ENCODE peak calls at places on chromosomes 4 and X, in four cellular contexts. K is mucosa of descending colon, C is neural crest cell, R is DND-41. F is an unnamed sample.

GRCh38 chr4:17544831-17545234 is 29.9 kb downstream of the CLRN2 start:
- DNase-seq in R (no peak), C (no peak), K (no peak), F (no peak)

GRCh38 chrX:103464774-103465117 is 54.5 kb downstream of the RAB40A start:
- DNase-seq in C (peak; percentile 66), K (no peak), R (peak; percentile 70), F (peak; percentile 60)

GRCh38 chr4:142036795-142037583 is 400.6 kb downstream of the IL15 start:
- DNase-seq in K (no peak), C (no peak), R (no peak), F (peak; percentile 51)

GRCh38 chr4:40564004-40564403 is 65.7 kb downstream of the RBM47 start:
- DNase-seq in K (no peak), R (no peak), C (no peak), F (peak; percentile 67)

GRCh38 chr4:2395038-2395437 is 23.4 kb downstream of the ZFYVE28 start:
- DNase-seq in R (no peak), K (no peak), C (no peak), F (peak; percentile 11)

GRCh38 chrX:37462346-37462745 is 109.1 kb upstream of the LANCL3 start:
- DNase-seq in K (no peak), C (no peak), R (no peak), F (no peak)

GRCh38 chrX:140141444-140142029 is 176.2 kb upstream of the CXorf66 start:
- DNase-seq in K (no peak), C (peak; percentile 72), R (peak; percentile 17), F (peak; percentile 5)

GRCh38 chr4:37662861-37663390 is 23.2 kb downstream of the RELL1 start:
- DNase-seq in C (peak; percentile 18), R (no peak), K (no peak), F (no peak)

GRCh38 chrX:153687121-153688039 is at the start of gene SLC6A8:
- DNase-seq in R (peak; percentile 47), C (peak; percentile 62), K (peak; percentile 73), F (peak; percentile 46)

GRCh38 chrX:151896734-151897474 is 15.8 kb upstream of the MAGEA4 start:
- DNase-seq in R (no peak), C (no peak), K (no peak), F (peak; percentile 30)

GRCh38 chrX:153704021-153704526 is 16.3 kb downstream of the SLC6A8 start:
- DNase-seq in K (no peak), C (no peak), R (no peak), F (no peak)

GRCh38 chr4:10701702-10702460 is 17.3 kb upstream of the CLNK start:
- DNase-seq in R (no peak), C (no peak), K (no peak), F (no peak)

GRCh38 chr4:117481742-117482141 is 396.4 kb upstream of the TRAM1L1 start:
- DNase-seq in K (no peak), C (no peak), R (no peak), F (no peak)

GRCh38 chr4:608236-608635 is 17.1 kb upstream of the PDE6B start:
- DNase-seq in C (no peak), R (no peak), K (no peak), F (no peak)

GRCh38 chr4:119785963-119786362 is 157.4 kb upstream of the PDE5A start:
- DNase-seq in K (no peak), R (no peak), C (no peak), F (peak; percentile 10)

GRCh38 chr4:69875986-69876542 is 16.1 kb upstream of the SULT1E1 start:
- DNase-seq in R (no peak), K (no peak), C (no peak), F (no peak)

GRCh38 chr4:105715692-105716278 is 7.2 kb downstream of the GSTCD start:
- DNase-seq in R (no peak), K (no peak), C (no peak), F (peak; percentile 23)

GRCh38 chr4:170193496-170193895 is 103.7 kb upstream of the AADAT start:
- DNase-seq in K (no peak), C (no peak), R (no peak), F (no peak)

GRCh38 chr4:98706200-98706813 is 47.9 kb upstream of the TSPAN5 start:
- DNase-seq in K (no peak), C (no peak), R (peak; percentile 58), F (no peak)

GRCh38 chrX:147602297-147602696 is 309.4 kb upstream of the FMR1 start:
- DNase-seq in K (no peak), C (no peak), R (no peak), F (no peak)

GRCh38 chr4:122739174-122739573 is 6.7 kb downstream of the BBS12 start:
- DNase-seq in C (no peak), K (no peak), R (no peak), F (peak; percentile 84)

GRCh38 chr4:10011277-10011676 is 10.0 kb downstream of the SLC2A9 start:
- DNase-seq in C (no peak), R (no peak), K (no peak), F (no peak)

GRCh38 chr4:185654965-185655554 is 119.8 kb upstream of the PDLIM3 start:
- DNase-seq in R (no peak), K (no peak), C (no peak), F (no peak)

GRCh38 chr4:118173956-118174355 is 139.7 kb downstream of the NDST3 start:
- DNase-seq in R (peak; percentile 72), K (no peak), C (no peak), F (peak; percentile 82)

GRCh38 chrX:10158279-10158939 is 1.6 kb downstream of the CLCN4 start:
- DNase-seq in C (peak; percentile 30), K (no peak), R (no peak), F (no peak)

GRCh38 chr4:133148690-133149363 is at the start of gene PCDH10:
- DNase-seq in C (peak; percentile 94), R (peak; percentile 32), K (peak; percentile 64), F (peak; percentile 97)

GRCh38 chr4:90318208-90318607 is 191.0 kb downstream of the CCSER1 start:
- DNase-seq in C (no peak), K (no peak), R (no peak), F (peak; percentile 84)

GRCh38 chr4:20629180-20630115 is 70.8 kb upstream of the PACRGL start:
- DNase-seq in C (no peak), K (no peak), R (no peak), F (no peak)

GRCh38 chr4:41882622-41883347 is 52.4 kb upstream of the TMEM33 start:
- DNase-seq in R (no peak), C (peak; percentile 59), K (no peak), F (no peak)
- TF ChIP-seq CTCF in R (peak; percentile 21), C (peak; percentile 98), K (peak; percentile 83), F (peak; percentile 93)

GRCh38 chr4:81738891-81739290 is 267.2 kb upstream of the RASGEF1B start:
- DNase-seq in C (no peak), R (no peak), K (no peak), F (no peak)
- TF ChIP-seq CTCF in C (no peak), R (no peak), K (no peak), F (no peak)

DNA sequence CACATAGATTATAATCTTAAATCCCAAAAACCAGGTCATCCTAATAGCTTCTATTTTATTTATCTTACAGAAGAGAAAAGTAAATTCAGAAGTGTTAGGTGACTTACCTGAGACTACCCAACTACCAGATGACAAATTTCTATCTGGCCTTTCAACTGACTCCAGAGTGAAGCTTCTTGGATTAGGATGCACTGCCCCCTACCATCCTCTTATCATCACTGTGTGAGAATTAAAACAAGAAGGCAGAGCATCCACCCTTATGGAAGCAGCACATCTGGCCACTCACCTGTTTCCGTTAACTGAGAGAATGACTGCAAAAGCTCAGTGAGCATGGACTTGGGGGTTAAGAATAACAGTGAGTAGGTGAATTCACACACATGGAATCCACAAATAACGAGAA is 502.6 kb upstream of the TECRL start:
- DNase-seq in K (no peak), R (no peak), C (no peak), F (no peak)
- TF ChIP-seq CTCF in K (no peak), R (peak; percentile 25), C (no peak), F (no peak)

GRCh38 chr4:112063260-112063659 is 82.0 kb upstream of the FAM241A start:
- DNase-seq in R (no peak), C (no peak), K (no peak), F (no peak)
- TF ChIP-seq CTCF in R (peak; percentile 14), C (no peak), K (no peak), F (peak; percentile 41)

GRCh38 chr4:101594588-101594987 is 195.9 kb upstream of the BANK1 start:
- DNase-seq in C (no peak), K (peak; percentile 59), R (no peak), F (no peak)

GRCh38 chr4:101596786-101597185 is 193.7 kb upstream of the BANK1 start:
- DNase-seq in K (no peak), C (no peak), R (no peak), F (no peak)

GRCh38 chr4:101599620-101600019 is 190.9 kb upstream of the BANK1 start:
- DNase-seq in R (no peak), C (no peak), K (no peak), F (no peak)

GRCh38 chr4:101600287-101600686 is 190.2 kb upstream of the BANK1 start:
- DNase-seq in K (no peak), C (no peak), R (no peak), F (no peak)

GRCh38 chr4:101597204-101597603 is 193.3 kb upstream of the BANK1 start:
- DNase-seq in R (peak; percentile 9), K (no peak), C (no peak), F (peak; percentile 2)
- TF ChIP-seq CTCF in R (peak; percentile 52), K (no peak), C (peak; percentile 27), F (peak; percentile 62)

GRCh38 chr4:88040707-88041106 is 33.3 kb downstream of the PKD2 start:
- DNase-seq in R (no peak), C (no peak), K (no peak), F (no peak)
- TF ChIP-seq CTCF in R (no peak), C (no peak), K (no peak), F (no peak)

DNA sequence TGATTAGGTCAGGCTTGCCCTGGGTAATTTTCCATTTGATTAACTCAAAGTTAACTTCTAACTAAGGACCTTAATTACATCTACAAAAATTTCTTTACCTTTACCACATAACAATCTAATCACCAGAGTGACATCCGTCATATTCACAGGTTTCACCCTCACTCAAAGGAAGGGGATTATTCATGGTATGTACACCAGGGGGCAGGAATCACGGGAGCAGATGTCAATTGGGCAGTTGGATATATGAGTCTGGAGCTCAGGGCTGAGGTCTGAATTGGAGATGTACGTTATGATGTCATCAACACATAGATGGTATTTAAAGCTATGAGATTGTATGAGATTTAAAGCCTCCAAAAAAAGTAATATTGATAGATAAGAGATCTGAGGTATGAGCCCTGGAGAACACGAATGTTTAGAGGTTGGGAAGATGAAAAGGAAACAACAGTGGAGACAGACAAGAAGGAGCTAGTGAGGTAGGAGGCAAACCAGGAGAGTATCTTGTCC is 52.9 kb downstream of the PGRMC1 start:
- DNase-seq in R (no peak), K (no peak), C (no peak), F (no peak)
- TF ChIP-seq CTCF in R (peak; percentile 25), K (no peak), C (no peak), F (peak; percentile 19)

GRCh38 chrX:7147978-7148824 is at the start of gene PUDP:
- DNase-seq in C (peak; percentile 85), R (peak; percentile 86), K (peak; percentile 94), F (peak; percentile 58)
- TF ChIP-seq CTCF in C (peak; percentile 46), R (peak; percentile 33), K (no peak), F (peak; percentile 32)